ENCODE peak calls at places on chromosomes 2 and 18, in eight cellular contexts. I is H7; R is central memory CD8-positive, alpha-beta T cell; W is pons; L is NCI-H1694 treated with DMSO at 0.1 percent for 48 hours; K is astrocyte; B is activated naive CD4-positive, alpha-beta T cell treated with Interleukin-2 at 50 U/mL for 16 hours; F is stimulated activated CD8-positive, alpha-beta memory T cell treated with anti-CD3 and anti-CD28 coated beads, Interleukin-4, amount 100 ng/mL, for 4 hours. X is an unnamed sample.

GRCh38 chr18:44973282-44973681 is 292.6 kb downstream of the SETBP1 start:
- DNase-seq in I (no peak), R (no peak), F (no peak), L (no peak), W (no peak), K (no peak), B (peak; percentile 7), X (no peak)

GRCh38 chr2:26976242-26976641 is 5.8 kb downstream of the MAPRE3 start:
- DNase-seq in B (no peak), L (no peak), K (peak; percentile 71), I (no peak), F (no peak), R (no peak), W (no peak), X (no peak)

GRCh38 chr2:118613742-118614141 is 233.7 kb downstream of the EN1 start:
- DNase-seq in K (no peak), F (no peak), I (no peak), L (no peak), R (no peak), B (no peak), W (no peak), X (no peak)

GRCh38 chr18:5455644-5456043 is 88.2 kb downstream of the EPB41L3 start:
- DNase-seq in W (peak; percentile 76), B (no peak), R (no peak), L (no peak), F (no peak), I (no peak), K (peak; percentile 65), X (no peak)

GRCh38 chr18:49082714-49083688 is 132.2 kb upstream of the SMAD7 start:
- DNase-seq in I (no peak), K (no peak), F (no peak), R (no peak), W (no peak), B (no peak), L (no peak), X (no peak)

GRCh38 chr2:70767094-70767698 is 804 bp downstream of the ADD2 start:
- DNase-seq in R (no peak), K (no peak), B (no peak), W (no peak), I (peak; percentile 86), L (peak; percentile 39), F (no peak), X (no peak)

GRCh38 chr2:159612255-159612901 is 4.0 kb downstream of the BAZ2B start:
- DNase-seq in R (no peak), K (no peak), F (no peak), I (no peak), L (peak; percentile 84), W (peak; percentile 73), B (no peak), X (no peak)

GRCh38 chr18:49655266-49656097 is 93.6 kb downstream of the LIPG start:
- DNase-seq in R (no peak), W (no peak), B (no peak), I (no peak), F (no peak), K (no peak), L (no peak), X (no peak)

GRCh38 chr2:696463-696862 is 19.3 kb upstream of the TMEM18 start:
- DNase-seq in B (no peak), L (no peak), R (no peak), W (peak; percentile 37), I (no peak), K (no peak), F (no peak), X (no peak)

GRCh38 chr2:122528958-122529670 is 773.7 kb downstream of the TSN start:
- DNase-seq in L (no peak), F (no peak), R (no peak), W (no peak), B (no peak), I (no peak), K (no peak), X (no peak)

GRCh38 chr2:238869293-238870124 is 21.6 kb downstream of the TWIST2 start:
- DNase-seq in L (no peak), K (peak; percentile 46), B (no peak), R (no peak), I (no peak), W (no peak), F (no peak), X (no peak)

GRCh38 chr2:240956161-240956934 is 42.1 kb upstream of the SNED1 start:
- DNase-seq in W (no peak), R (no peak), B (no peak), F (no peak), K (no peak), I (peak; percentile 57), L (peak; percentile 13), X (no peak)

GRCh38 chr2:226215902-226216503 is 583.6 kb downstream of the IRS1 start:
- DNase-seq in W (peak; percentile 62), L (peak; percentile 37), I (peak; percentile 52), R (no peak), K (peak; percentile 12), B (peak; percentile 56), F (no peak), X (peak; percentile 29)

GRCh38 chr2:216343221-216343985 is 28.9 kb downstream of the MARCHF4 start:
- DNase-seq in F (no peak), R (no peak), L (no peak), W (no peak), B (no peak), I (no peak), K (no peak), X (no peak)

GRCh38 chr18:42931501-42931900 is 184.0 kb downstream of the RIT2 start:
- DNase-seq in B (no peak), F (no peak), K (peak; percentile 87), R (no peak), L (no peak), W (peak; percentile 11), I (no peak), X (no peak)

GRCh38 chr2:51559026-51559425 is 527.1 kb upstream of the NRXN1 start:
- DNase-seq in F (no peak), B (no peak), I (no peak), W (no peak), K (no peak), L (no peak), R (no peak), X (no peak)

GRCh38 chr2:30605184-30605583 is 158.1 kb downstream of the LCLAT1 start:
- DNase-seq in B (no peak), W (no peak), I (no peak), F (no peak), L (no peak), R (no peak), K (no peak), X (no peak)

GRCh38 chr2:185757356-185757755 is 18.8 kb downstream of the FSIP2 start:
- DNase-seq in I (no peak), K (peak; percentile 32), L (no peak), B (no peak), R (no peak), W (no peak), F (no peak), X (no peak)

GRCh38 chr2:3517948-3518495 is 1.3 kb downstream of the ADI1 start:
- DNase-seq in B (no peak), W (peak; percentile 39), L (no peak), K (no peak), F (no peak), R (no peak), I (peak; percentile 19), X (no peak)

GRCh38 chr2:222747526-222748160 is 76.2 kb downstream of the MOGAT1 start:
- DNase-seq in F (no peak), B (no peak), L (no peak), R (no peak), I (no peak), W (no peak), K (no peak), X (no peak)

X was measured in putamen.